ENCODE peak calls at places on chromosome 22, in four cellular contexts. M is spleen, F is pancreas, K is uterus. H is an unnamed sample. For H3K9me3, the result is how much of the 10 kb centered on the place peaks cover.

GRCh38 chr22:19720999-19721485 is 2.3 kb upstream of the GP1BB start:
- DNase-seq in M (no peak), F (no peak), K (no peak), H (no peak)

GRCh38 chr22:23583836-23584235 is 3.7 kb upstream of the IGLL1 start:
- DNase-seq in M (no peak), F (no peak), K (no peak), H (no peak)

GRCh38 chr22:42662114-42663021 is 13.2 kb upstream of the CYB5R3 start:
- DNase-seq in M (peak), F (peak), K (peak), H (peak)

GRCh38 chr22:20010307-20011122 is 6.1 kb downstream of the ARVCF start:
- DNase-seq in M (peak), F (no peak), K (no peak), H (no peak)

GRCh38 chr22:19497245-19497644 is 17.5 kb downstream of the CDC45 start:
- DNase-seq in M (no peak), F (no peak), K (no peak), H (no peak)

GRCh38 chr22:35589071-35589735 is 27.9 kb downstream of the MB start:
- DNase-seq in M (no peak), F (no peak), K (peak), H (peak)

GRCh38 chr22:45886502-45886901 is 90.5 kb downstream of the WNT7B start:
- DNase-seq in M (peak), F (no peak), K (no peak), H (no peak)

GRCh38 chr22:23743303-23743705 is 7.6 kb downstream of the ZNF70 start:
- DNase-seq in M (no peak), F (no peak), K (no peak), H (no peak)

GRCh38 chr22:50733521-50734342 is 4.3 kb upstream of the ACR start:
- DNase-seq in M (peak), F (peak), K (no peak), H (no peak)

GRCh38 chr22:21909871-21910270 is 42.4 kb upstream of the MAPK1 start:
- DNase-seq in M (no peak), F (no peak), K (no peak), H (no peak)

GRCh38 chr22:22745225-22746060 is 101.0 kb downstream of the GGTLC2 start:
- DNase-seq in M (no peak), F (no peak), K (no peak), H (no peak)

GRCh38 chr22:36252754-36253522 is at the start of gene APOL1:
- DNase-seq in M (peak), F (no peak), K (peak), H (peak)

GRCh38 chr22:35754761-35755160 is 37.1 kb downstream of the APOL5 start:
- DNase-seq in M (no peak), F (no peak), K (no peak), H (no peak)

GRCh38 chr22:20526628-20527355 is 19.4 kb downstream of the MED15 start:
- DNase-seq in M (no peak), F (no peak), K (no peak), H (no peak)

GRCh38 chr22:20080445-20080775 is 369 bp downstream of the DGCR8 start:
- DNase-seq in M (peak), F (peak), K (peak), H (no peak)

GRCh38 chr22:25172153-25172552 is 27.5 kb upstream of the CRYBB3 start:
- DNase-seq in M (no peak), F (no peak), K (no peak), H (no peak)

GRCh38 chr22:24964441-24964840 is 11.9 kb downstream of the KIAA1671 start:
- DNase-seq in M (no peak), F (no peak), K (no peak), H (no peak)

GRCh38 chr22:37206118-37206840 is 6.0 kb downstream of the SSTR3 start:
- DNase-seq in M (peak), F (no peak), K (no peak), H (no peak)

GRCh38 chr22:48666620-48667019 is 1161.1 kb downstream of the BRD1 start:
- DNase-seq in M (no peak), F (no peak), K (no peak), H (no peak)
- H3K9me3 ChIP-seq in M (under half), F (under half), K (under half), H (under half)

GRCh38 chr22:30979932-30980331 is 10.9 kb downstream of the TUG1 start:
- DNase-seq in M (no peak), F (no peak), K (no peak), H (no peak)

GRCh38 chr22:30982501-30982900 is 13.4 kb downstream of the TUG1 start:
- DNase-seq in M (no peak), F (no peak), K (no peak), H (no peak)

GRCh38 chr22:30984317-30984716 is 15.3 kb downstream of the TUG1 start:
- DNase-seq in M (no peak), F (no peak), K (no peak), H (no peak)

DNA sequence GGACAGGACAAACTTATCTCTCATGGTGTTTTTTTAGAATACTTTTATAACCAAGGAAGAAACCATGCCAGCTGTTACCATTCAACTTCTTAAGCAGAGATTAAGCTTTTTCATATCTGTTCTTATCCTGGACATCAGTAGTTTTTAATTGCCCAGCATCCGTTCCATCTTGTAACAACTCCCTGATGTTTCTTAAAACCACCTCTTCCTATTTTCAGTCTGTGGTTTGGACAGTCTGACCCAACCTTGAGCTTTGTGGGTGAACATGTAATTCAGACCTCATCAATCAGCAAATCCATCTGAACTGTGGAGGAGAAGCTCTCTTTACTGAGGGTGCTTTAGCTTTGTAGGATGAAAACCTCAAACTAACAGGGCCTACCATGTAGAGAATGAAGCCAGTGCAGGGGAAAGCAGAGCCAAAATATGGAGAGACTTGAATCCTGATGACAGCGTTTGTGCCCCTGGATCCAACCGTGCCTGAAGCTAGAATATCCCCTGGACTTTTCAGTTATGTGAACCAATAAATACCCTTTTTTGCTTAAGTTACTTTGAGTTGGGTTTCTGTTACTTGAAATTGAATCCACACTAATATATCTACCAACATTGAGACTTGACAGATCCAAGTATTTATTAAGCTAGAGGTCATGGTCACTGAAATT is 9.4 kb downstream of the TUG1 start:
- DNase-seq in M (no peak), F (no peak), K (no peak), H (no peak)
- H3K9me3 ChIP-seq in M (half or more), F (under half), K (half or more), H (half or more)

DNA sequence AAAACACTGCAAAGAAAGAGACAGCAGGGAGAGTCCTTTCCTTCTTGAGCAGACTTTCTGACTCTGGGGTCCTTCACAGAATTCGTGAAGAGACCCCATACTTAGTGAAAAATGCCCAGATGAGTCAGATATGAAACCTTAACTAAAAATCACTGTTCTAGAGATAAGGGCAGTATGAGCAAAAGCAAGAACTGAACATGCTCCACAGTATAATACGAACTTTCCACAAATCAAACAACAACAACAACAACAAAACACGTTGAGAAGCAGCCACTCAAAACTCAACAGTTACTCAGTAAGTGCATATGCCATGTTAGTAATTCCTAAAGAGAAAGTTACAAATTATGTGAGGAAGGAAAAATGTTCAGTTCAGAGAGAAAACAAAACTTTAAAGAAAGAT is 44.3 kb downstream of the PITPNB start:
- DNase-seq in M (no peak), F (no peak), K (no peak), H (no peak)
- H3K9me3 ChIP-seq in M (under half), F (under half), K (under half), H (under half)

DNA sequence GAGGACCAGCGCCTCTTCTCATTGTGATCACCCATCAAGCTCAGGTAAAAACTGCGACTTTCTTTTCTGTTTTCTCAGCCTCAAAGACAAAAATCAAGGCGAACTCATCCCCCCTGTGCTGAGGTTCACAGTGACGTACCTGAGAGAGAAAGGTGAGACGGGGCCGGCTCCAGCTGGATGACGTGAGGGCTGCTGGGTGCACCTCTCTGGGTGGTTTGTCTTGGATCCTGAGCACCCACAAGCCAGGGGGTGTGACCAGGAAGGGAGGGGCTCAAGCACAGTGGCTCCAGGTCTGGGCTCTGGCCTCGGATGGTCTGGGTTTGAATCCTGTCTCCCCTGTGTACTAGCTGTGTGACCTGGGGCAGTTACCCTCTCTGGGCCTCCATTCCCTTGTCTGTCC is 92.8 kb downstream of the ARHGAP8 start:
- DNase-seq in M (no peak), F (no peak), K (no peak), H (no peak)
- H3K9me3 ChIP-seq in M (under half), F (under half), K (under half), H (under half)

DNA sequence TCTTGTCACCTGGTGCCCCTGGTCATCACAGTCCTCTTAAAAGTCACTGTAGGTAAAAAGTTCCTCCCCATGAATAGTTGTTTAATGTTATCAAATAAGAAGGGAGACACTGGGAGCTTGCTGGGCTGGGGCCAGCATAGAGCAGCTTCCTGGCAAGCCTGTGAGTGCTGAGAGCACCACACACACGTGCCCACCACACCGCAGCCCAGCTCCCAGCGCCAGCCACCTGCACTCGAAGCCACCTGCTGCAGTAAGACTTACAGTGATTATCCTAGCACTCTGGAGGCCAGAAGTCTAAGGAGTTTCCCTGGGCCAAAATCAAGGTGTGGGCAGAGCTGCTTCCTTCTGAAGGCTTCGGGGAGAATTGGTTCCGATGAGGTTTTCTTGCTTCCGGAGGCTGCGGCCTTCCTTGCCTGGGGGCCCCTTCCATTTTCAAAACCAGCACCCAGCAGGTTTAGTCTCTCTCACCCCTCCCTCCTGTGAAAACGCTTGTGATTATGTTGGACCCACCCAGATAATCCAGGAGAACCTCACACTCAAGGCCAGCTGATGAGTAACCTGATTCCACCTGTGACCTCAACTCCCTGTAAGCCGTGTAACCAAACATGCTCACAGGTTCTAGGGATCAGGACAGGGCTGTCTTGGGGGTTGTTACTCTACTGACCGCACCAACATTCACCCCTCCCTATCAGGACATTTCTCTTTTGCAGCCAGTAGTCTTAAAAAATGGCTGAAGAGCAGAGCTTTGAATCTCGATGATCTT is 687.2 kb downstream of the TBC1D22A start:
- DNase-seq in M (no peak), F (no peak), K (no peak), H (no peak)
- H3K9me3 ChIP-seq in M (under half), F (under half), K (under half), H (under half)

DNA sequence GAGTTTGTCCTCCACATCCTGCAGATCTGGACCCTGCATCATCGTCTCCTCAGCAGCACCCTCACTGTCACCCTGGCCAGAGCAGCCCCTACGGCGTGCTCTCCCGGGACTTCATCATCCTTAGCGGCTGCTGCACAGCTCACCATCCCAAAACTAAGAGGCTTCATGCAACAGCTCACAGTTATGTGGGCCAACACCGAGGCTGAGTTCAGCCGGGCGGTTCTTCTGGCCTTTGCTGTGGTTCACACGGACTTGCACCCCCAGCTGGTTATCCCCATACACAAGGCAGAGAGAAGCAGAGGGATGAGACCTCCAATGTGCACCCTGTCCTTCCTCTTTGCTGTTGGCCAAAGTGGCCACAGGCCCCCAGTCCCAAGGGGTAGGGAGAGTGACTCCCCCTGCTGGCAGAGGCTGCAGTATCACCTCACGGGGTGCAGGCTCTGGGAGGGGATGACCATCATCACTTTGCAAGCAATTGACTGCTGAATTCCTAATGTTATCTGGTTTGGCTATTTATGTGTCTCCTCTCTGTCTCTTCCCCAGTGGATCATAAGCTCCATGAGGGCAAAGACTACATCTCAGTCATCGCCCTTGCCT is 276.8 kb downstream of the BRD1 start:
- DNase-seq in M (peak), F (no peak), K (no peak), H (peak)
- H3K9me3 ChIP-seq in M (under half), F (under half), K (under half), H (under half)

DNA sequence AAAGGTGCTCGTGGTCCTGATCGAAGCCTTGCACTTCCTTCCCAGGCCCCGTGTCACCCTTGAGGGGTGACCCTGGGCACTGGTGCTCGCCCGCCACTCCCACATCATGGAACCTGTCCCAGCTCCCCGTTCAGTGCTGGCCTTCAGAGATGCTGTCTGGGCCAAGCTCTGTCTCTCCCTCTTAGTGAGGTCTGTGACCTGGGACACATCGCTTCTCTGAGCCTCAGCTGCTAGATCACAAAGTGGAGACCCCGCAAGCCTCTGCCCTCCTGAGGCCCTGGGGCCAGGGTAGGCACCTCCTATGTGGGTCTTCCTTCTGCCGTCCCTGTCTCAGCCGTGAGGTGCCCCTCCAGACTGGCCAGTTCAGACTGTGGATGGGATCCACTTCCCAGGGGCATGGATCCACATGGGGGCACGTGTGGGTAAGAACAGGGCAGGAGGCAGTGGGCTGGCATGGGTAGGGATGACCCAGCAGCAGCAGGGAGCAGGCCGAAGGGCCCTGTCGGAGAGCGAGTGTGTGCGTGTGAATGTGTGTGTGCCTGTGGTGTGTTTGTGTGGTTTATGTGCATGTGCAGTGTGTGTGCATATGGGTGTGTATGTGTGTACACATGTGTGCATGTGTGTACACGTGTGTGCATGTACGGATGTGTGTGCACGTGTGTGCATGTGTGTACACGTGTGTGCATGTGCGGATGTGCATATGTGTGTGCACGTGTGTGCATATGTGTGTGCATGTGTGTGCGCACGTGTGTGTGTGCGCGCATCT is 1073.7 kb downstream of the BRD1 start:
- DNase-seq in M (no peak), F (no peak), K (no peak), H (no peak)
- H3K9me3 ChIP-seq in M (under half), F (under half), K (under half), H (under half)

GRCh38 chr22:39490135-39490798 is 11.8 kb upstream of the MIEF1 start:
- DNase-seq in M (peak), F (peak), K (peak), H (peak)

GRCh38 chr22:39493759-39494158 is 8.3 kb upstream of the MIEF1 start:
- DNase-seq in M (no peak), F (no peak), K (no peak), H (no peak)

GRCh38 chr22:39492186-39492585 is 9.9 kb upstream of the MIEF1 start:
- DNase-seq in M (no peak), F (no peak), K (no peak), H (no peak)

GRCh38 chr22:39490966-39491680 is 11.0 kb upstream of the MIEF1 start:
- DNase-seq in M (no peak), F (no peak), K (no peak), H (no peak)

GRCh38 chr22:39491696-39492095 is 10.4 kb upstream of the MIEF1 start:
- DNase-seq in M (no peak), F (no peak), K (no peak), H (no peak)
- H3K9me3 ChIP-seq in M (under half), F (under half), K (under half), H (under half)

GRCh38 chr22:49035818-49036457 is 791.7 kb downstream of the BRD1 start:
- DNase-seq in M (peak), F (no peak), K (no peak), H (no peak)
- H3K9me3 ChIP-seq in M (under half), F (under half), K (under half), H (under half)

H was measured in breast epithelium.